ENCODE peak calls at places on chromosomes 11 and 22, in eight cellular contexts. One of them, this sample, is unnamed.

GRCh38 chr11:22787565-22788162 is 41.9 kb downstream of the SVIP start:
- DNase-seq in body of pancreas: peak; percentile 19
- DNase-seq in spleen: no peak
- DNase-seq in A549: peak; percentile 31
- DNase-seq in ovary: no peak
- DNase-seq in GM12891: no peak
- DNase-seq in breast epithelium: no peak
- DNase-seq in endothelial cell of umbilical vein: peak; percentile 61
- DNase-seq in this sample: peak; percentile 61

GRCh38 chr22:19646383-19646782 is 67.9 kb upstream of the SEPTIN5 start:
- DNase-seq in endothelial cell of umbilical vein: no peak
- DNase-seq in breast epithelium: no peak
- DNase-seq in ovary: no peak
- DNase-seq in spleen: no peak
- DNase-seq in body of pancreas: no peak
- DNase-seq in GM12891: no peak
- DNase-seq in A549: no peak
- DNase-seq in this sample: no peak

GRCh38 chr22:30116362-30117117 is 36.3 kb downstream of the HORMAD2 start:
- DNase-seq in A549: no peak
- DNase-seq in endothelial cell of umbilical vein: no peak
- DNase-seq in body of pancreas: no peak
- DNase-seq in GM12891: no peak
- DNase-seq in breast epithelium: no peak
- DNase-seq in spleen: no peak
- DNase-seq in ovary: no peak
- DNase-seq in this sample: no peak

GRCh38 chr11:44915621-44916020 is 35.1 kb downstream of the TP53I11 start:
- DNase-seq in GM12891: no peak
- DNase-seq in ovary: no peak
- DNase-seq in body of pancreas: no peak
- DNase-seq in endothelial cell of umbilical vein: no peak
- DNase-seq in spleen: peak; percentile 85
- DNase-seq in A549: no peak
- DNase-seq in breast epithelium: no peak
- DNase-seq in this sample: no peak

GRCh38 chr22:31084811-31085492 is 3.8 kb downstream of the SMTN start:
- DNase-seq in endothelial cell of umbilical vein: peak; percentile 71
- DNase-seq in body of pancreas: peak; percentile 82
- DNase-seq in A549: peak; percentile 39
- DNase-seq in GM12891: peak; percentile 95
- DNase-seq in breast epithelium: peak; percentile 91
- DNase-seq in ovary: peak; percentile 91
- DNase-seq in spleen: peak; percentile 96
- DNase-seq in this sample: peak; percentile 91

GRCh38 chr11:86755196-86755595 is 45.1 kb upstream of the PRSS23 start:
- DNase-seq in A549: no peak
- DNase-seq in endothelial cell of umbilical vein: no peak
- DNase-seq in body of pancreas: no peak
- DNase-seq in GM12891: no peak
- DNase-seq in ovary: no peak
- DNase-seq in breast epithelium: no peak
- DNase-seq in spleen: no peak
- DNase-seq in this sample: no peak

GRCh38 chr11:106466441-106467190 is 389.2 kb downstream of the AASDHPPT start:
- DNase-seq in GM12891: no peak
- DNase-seq in ovary: no peak
- DNase-seq in spleen: no peak
- DNase-seq in breast epithelium: no peak
- DNase-seq in body of pancreas: no peak
- DNase-seq in endothelial cell of umbilical vein: no peak
- DNase-seq in A549: no peak
- DNase-seq in this sample: no peak

GRCh38 chr11:130718118-130718517 is 198.2 kb downstream of the SNX19 start:
- DNase-seq in breast epithelium: no peak
- DNase-seq in spleen: no peak
- DNase-seq in endothelial cell of umbilical vein: no peak
- DNase-seq in A549: no peak
- DNase-seq in body of pancreas: no peak
- DNase-seq in GM12891: no peak
- DNase-seq in ovary: no peak
- DNase-seq in this sample: no peak

GRCh38 chr22:38762607-38763006 is 6.8 kb upstream of the SUN2 start:
- DNase-seq in breast epithelium: no peak
- DNase-seq in endothelial cell of umbilical vein: no peak
- DNase-seq in GM12891: no peak
- DNase-seq in spleen: no peak
- DNase-seq in ovary: no peak
- DNase-seq in A549: no peak
- DNase-seq in body of pancreas: no peak
- DNase-seq in this sample: no peak

GRCh38 chr11:14443642-14444041 is 56.0 kb downstream of the COPB1 start:
- DNase-seq in breast epithelium: no peak
- DNase-seq in body of pancreas: peak; percentile 78
- DNase-seq in GM12891: no peak
- DNase-seq in endothelial cell of umbilical vein: no peak
- DNase-seq in A549: peak; percentile 54
- DNase-seq in spleen: no peak
- DNase-seq in ovary: no peak
- DNase-seq in this sample: peak; percentile 38

GRCh38 chr22:42228480-42228879 is 42.0 kb downstream of the TCF20 start:
- DNase-seq in breast epithelium: no peak
- DNase-seq in spleen: no peak
- DNase-seq in GM12891: no peak
- DNase-seq in body of pancreas: peak; percentile 14
- DNase-seq in ovary: no peak
- DNase-seq in endothelial cell of umbilical vein: no peak
- DNase-seq in A549: no peak
- DNase-seq in this sample: no peak

GRCh38 chr22:40857309-40857851 is 432 bp downstream of the XPNPEP3 start:
- DNase-seq in spleen: no peak
- DNase-seq in body of pancreas: no peak
- DNase-seq in endothelial cell of umbilical vein: no peak
- DNase-seq in A549: no peak
- DNase-seq in GM12891: no peak
- DNase-seq in ovary: no peak
- DNase-seq in breast epithelium: no peak
- DNase-seq in this sample: peak; percentile 67

GRCh38 chr22:35569916-35570315 is 29.3 kb downstream of the RASD2 start:
- DNase-seq in breast epithelium: no peak
- DNase-seq in endothelial cell of umbilical vein: no peak
- DNase-seq in ovary: no peak
- DNase-seq in spleen: no peak
- DNase-seq in A549: no peak
- DNase-seq in GM12891: no peak
- DNase-seq in body of pancreas: no peak
- DNase-seq in this sample: no peak

GRCh38 chr11:46930089-46930488 is 6.5 kb upstream of the CSTPP1 start:
- DNase-seq in endothelial cell of umbilical vein: peak; percentile 32
- DNase-seq in spleen: no peak
- DNase-seq in breast epithelium: no peak
- DNase-seq in body of pancreas: peak; percentile 54
- DNase-seq in A549: peak; percentile 91
- DNase-seq in GM12891: no peak
- DNase-seq in ovary: no peak
- DNase-seq in this sample: peak; percentile 36

GRCh38 chr11:3820971-3821370 is 12.6 kb downstream of the PGAP2 start:
- DNase-seq in endothelial cell of umbilical vein: no peak
- DNase-seq in A549: no peak
- DNase-seq in spleen: peak; percentile 6
- DNase-seq in ovary: no peak
- DNase-seq in breast epithelium: no peak
- DNase-seq in body of pancreas: no peak
- DNase-seq in GM12891: no peak
- DNase-seq in this sample: no peak

GRCh38 chr22:19107730-19108074 is 14.5 kb downstream of the DGCR2 start:
- DNase-seq in spleen: no peak
- DNase-seq in body of pancreas: no peak
- DNase-seq in A549: no peak
- DNase-seq in GM12891: no peak
- DNase-seq in breast epithelium: no peak
- DNase-seq in ovary: no peak
- DNase-seq in endothelial cell of umbilical vein: no peak
- DNase-seq in this sample: no peak

DNA sequence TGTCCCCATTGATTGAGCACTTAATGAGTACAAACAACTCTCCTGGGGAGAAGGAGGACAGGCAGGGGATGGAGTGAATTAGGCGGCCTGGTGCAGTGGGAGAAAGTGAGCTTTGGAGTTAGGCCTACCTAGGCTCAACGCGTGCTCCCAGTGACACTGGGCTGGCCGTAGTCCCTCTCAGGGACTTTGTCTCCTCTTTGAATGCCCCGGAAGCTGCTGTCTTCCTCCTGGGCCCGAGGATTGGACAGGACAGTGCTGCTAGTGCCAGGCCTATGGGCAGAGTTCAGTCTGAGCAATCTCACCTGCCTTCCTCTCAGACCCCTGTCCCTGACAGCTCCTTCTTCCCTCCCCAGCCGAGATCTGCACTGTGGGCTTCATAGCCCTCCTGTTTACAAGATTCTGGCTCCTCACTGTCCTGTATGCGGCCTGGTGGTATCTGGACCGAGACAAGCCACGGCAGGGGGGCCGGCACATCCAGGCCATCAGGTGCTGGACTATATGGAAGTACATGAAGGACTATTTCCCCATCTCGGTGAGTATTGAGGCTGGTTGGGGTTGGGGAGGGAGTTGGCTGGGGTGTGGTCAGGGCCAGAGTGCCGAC is 2.1 kb downstream of the MOGAT2 start:
- DNase-seq in body of pancreas: no peak
- DNase-seq in ovary: no peak
- DNase-seq in spleen: no peak
- DNase-seq in GM12891: no peak
- DNase-seq in endothelial cell of umbilical vein: no peak
- DNase-seq in A549: no peak
- DNase-seq in breast epithelium: no peak
- DNase-seq in this sample: no peak
- TF ChIP-seq POLR2A in body of pancreas: no peak
- TF ChIP-seq POLR2A in ovary: no peak
- TF ChIP-seq POLR2A in spleen: no peak
- TF ChIP-seq POLR2A in GM12891: no peak
- TF ChIP-seq POLR2A in endothelial cell of umbilical vein: no peak
- TF ChIP-seq POLR2A in A549: no peak
- TF ChIP-seq POLR2A in breast epithelium: no peak
- TF ChIP-seq POLR2A in this sample: no peak

GRCh38 chr11:119121008-119121810 is at the start of gene HINFP:
- DNase-seq in A549: peak; percentile 98
- DNase-seq in spleen: peak; percentile 100
- DNase-seq in ovary: peak; percentile 100
- DNase-seq in breast epithelium: peak; percentile 100
- DNase-seq in endothelial cell of umbilical vein: peak; percentile 100
- DNase-seq in body of pancreas: peak; percentile 99
- DNase-seq in GM12891: peak; percentile 97
- DNase-seq in this sample: peak; percentile 99
- TF ChIP-seq POLR2A in A549: peak; percentile 83
- TF ChIP-seq POLR2A in spleen: peak; percentile 69
- TF ChIP-seq POLR2A in ovary: peak; percentile 69
- TF ChIP-seq POLR2A in breast epithelium: peak; percentile 78
- TF ChIP-seq POLR2A in endothelial cell of umbilical vein: peak; percentile 97
- TF ChIP-seq POLR2A in body of pancreas: peak; percentile 78
- TF ChIP-seq POLR2A in GM12891: peak; percentile 64
- TF ChIP-seq POLR2A in this sample: peak; percentile 85

GRCh38 chr11:9315078-9315688 is 790 bp upstream of the TMEM41B start:
- DNase-seq in GM12891: no peak
- DNase-seq in ovary: peak; percentile 40
- DNase-seq in A549: no peak
- DNase-seq in body of pancreas: peak; percentile 15
- DNase-seq in spleen: peak; percentile 79
- DNase-seq in breast epithelium: no peak
- DNase-seq in endothelial cell of umbilical vein: no peak
- DNase-seq in this sample: no peak

GRCh38 chr11:9313648-9314290 is 624 bp downstream of the TMEM41B start:
- DNase-seq in breast epithelium: no peak
- DNase-seq in body of pancreas: no peak
- DNase-seq in spleen: no peak
- DNase-seq in ovary: no peak
- DNase-seq in A549: no peak
- DNase-seq in endothelial cell of umbilical vein: peak; percentile 59
- DNase-seq in GM12891: no peak
- DNase-seq in this sample: peak; percentile 75

GRCh38 chr11:9316334-9316733 is 1.9 kb upstream of the TMEM41B start:
- DNase-seq in ovary: no peak
- DNase-seq in spleen: no peak
- DNase-seq in body of pancreas: no peak
- DNase-seq in GM12891: no peak
- DNase-seq in breast epithelium: no peak
- DNase-seq in endothelial cell of umbilical vein: no peak
- DNase-seq in A549: no peak
- DNase-seq in this sample: no peak

GRCh38 chr11:9310485-9310884 is 3.9 kb downstream of the TMEM41B start:
- DNase-seq in ovary: no peak
- DNase-seq in breast epithelium: no peak
- DNase-seq in endothelial cell of umbilical vein: no peak
- DNase-seq in spleen: no peak
- DNase-seq in A549: no peak
- DNase-seq in body of pancreas: no peak
- DNase-seq in GM12891: no peak
- DNase-seq in this sample: no peak

GRCh38 chr11:9314291-9315077 is at the start of gene TMEM41B:
- DNase-seq in breast epithelium: peak; percentile 97
- DNase-seq in GM12891: peak; percentile 96
- DNase-seq in endothelial cell of umbilical vein: peak; percentile 98
- DNase-seq in ovary: peak; percentile 98
- DNase-seq in spleen: peak; percentile 100
- DNase-seq in body of pancreas: peak; percentile 99
- DNase-seq in A549: peak; percentile 99
- DNase-seq in this sample: peak; percentile 99
- TF ChIP-seq POLR2A in breast epithelium: peak; percentile 46
- TF ChIP-seq POLR2A in GM12891: peak; percentile 93
- TF ChIP-seq POLR2A in endothelial cell of umbilical vein: peak; percentile 80
- TF ChIP-seq POLR2A in ovary: peak; percentile 44
- TF ChIP-seq POLR2A in spleen: peak; percentile 60
- TF ChIP-seq POLR2A in body of pancreas: peak; percentile 84
- TF ChIP-seq POLR2A in A549: peak; percentile 84
- TF ChIP-seq POLR2A in this sample: peak; percentile 80

DNA sequence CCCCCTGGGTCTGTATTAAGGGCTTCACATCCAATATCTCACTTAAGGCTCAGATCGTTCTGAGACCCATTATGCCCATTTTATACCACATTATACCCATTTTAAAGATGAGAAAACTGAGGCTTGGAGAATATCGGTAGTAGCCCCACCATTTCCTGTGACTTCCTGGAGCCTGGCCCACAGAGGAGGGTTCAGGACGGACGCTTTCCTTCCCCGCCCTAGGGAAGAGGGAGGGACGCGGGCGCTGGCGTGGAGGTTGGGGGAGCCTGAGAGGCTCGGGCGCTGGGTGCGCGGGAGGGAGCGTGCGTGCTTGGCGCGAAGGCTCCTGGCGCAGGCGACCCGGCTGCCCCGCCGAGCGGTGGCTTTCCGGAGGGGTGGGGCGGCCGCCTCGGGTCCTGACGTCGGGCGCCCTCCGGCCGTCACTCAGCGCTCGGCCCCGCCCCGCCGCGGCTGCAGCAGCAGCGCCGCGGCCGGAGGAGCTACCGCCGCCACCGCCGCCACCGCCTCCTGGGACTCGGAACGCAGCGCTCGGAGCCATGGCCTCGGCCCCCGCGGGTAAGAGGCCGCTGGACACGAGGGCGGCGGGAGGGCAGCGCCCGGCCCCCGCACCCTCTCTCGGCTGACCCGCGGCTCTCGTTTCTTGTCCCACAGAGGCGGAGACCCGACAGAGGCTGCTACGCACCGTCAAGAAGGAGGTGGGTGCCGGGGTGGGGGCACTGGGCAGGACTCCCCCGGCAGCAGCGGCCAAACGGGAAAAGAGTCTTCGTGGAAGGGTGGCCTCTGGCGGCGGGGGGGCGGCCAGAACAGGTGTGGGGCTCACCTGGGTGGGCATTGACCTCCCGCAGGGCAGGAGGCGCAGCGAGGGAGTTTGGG is at the start of gene SGSM1:
- DNase-seq in endothelial cell of umbilical vein: peak; percentile 54
- DNase-seq in ovary: peak; percentile 82
- DNase-seq in breast epithelium: peak; percentile 73
- DNase-seq in spleen: peak; percentile 92
- DNase-seq in GM12891: peak; percentile 90
- DNase-seq in body of pancreas: peak; percentile 89
- DNase-seq in A549: peak; percentile 73
- DNase-seq in this sample: peak; percentile 82
- TF ChIP-seq POLR2A in endothelial cell of umbilical vein: no peak
- TF ChIP-seq POLR2A in ovary: peak; percentile 36
- TF ChIP-seq POLR2A in breast epithelium: no peak
- TF ChIP-seq POLR2A in spleen: no peak
- TF ChIP-seq POLR2A in GM12891: no peak
- TF ChIP-seq POLR2A in body of pancreas: peak; percentile 59
- TF ChIP-seq POLR2A in A549: peak; percentile 38
- TF ChIP-seq POLR2A in this sample: peak; percentile 14